ENCODE peak calls at places on chromosomes 2 and 18, in five cellular contexts. R is PC-3, D is adrenal gland, Q is fibroblast of lung, K is pancreas. C is an unnamed sample. For H3K27me3 and H3K9me3, the result is how much of the 10 kb centered on the place peaks cover.

GRCh38 chr2:10954856-10955818 is 43.4 kb downstream of the KCNF1 start:
- DNase-seq in D (no peak), R (peak), Q (peak), K (no peak), C (no peak)

GRCh38 chr18:12422936-12423335 is 15.2 kb downstream of the PRELID3A start:
- DNase-seq in K (no peak), R (peak), Q (no peak), D (no peak), C (no peak)

GRCh38 chr18:50034029-50034428 is 160.9 kb downstream of the MYO5B start:
- DNase-seq in K (no peak), D (no peak), Q (no peak), R (peak), C (no peak)

GRCh38 chr2:237896507-237896892 is 37.1 kb downstream of the RAMP1 start:
- DNase-seq in D (no peak), R (no peak), K (no peak), Q (peak), C (no peak)

GRCh38 chr2:18855027-18855426 is 265.7 kb upstream of the NT5C1B start:
- DNase-seq in Q (no peak), D (no peak), R (peak), K (no peak), C (no peak)

GRCh38 chr2:224723606-224724217 is 7.5 kb upstream of the CCDC195 start:
- DNase-seq in K (no peak), D (no peak), R (no peak), Q (peak), C (no peak)

GRCh38 chr2:173881466-173881865 is 83.7 kb downstream of the SP3 start:
- DNase-seq in R (no peak), K (no peak), D (peak), Q (peak), C (no peak)

GRCh38 chr2:1546023-1546591 is 132.8 kb downstream of the TPO start:
- DNase-seq in D (peak), Q (peak), K (peak), R (peak), C (no peak)

GRCh38 chr2:71154798-71155197 is 24.4 kb downstream of the MPHOSPH10 start:
- DNase-seq in R (peak), K (no peak), D (no peak), Q (no peak), C (no peak)

GRCh38 chr2:76953733-76954347 is 568.3 kb downstream of the LRRTM4 start:
- DNase-seq in D (peak), Q (peak), R (peak), K (peak), C (peak)

GRCh38 chr2:233960203-233960602 is 43.0 kb downstream of the TRPM8 start:
- DNase-seq in R (no peak), K (no peak), Q (no peak), D (no peak), C (no peak)

GRCh38 chr2:223000872-223001825 is 50.8 kb upstream of the KCNE4 start:
- DNase-seq in D (no peak), Q (peak), K (no peak), R (no peak), C (no peak)

GRCh38 chr2:74532222-74532621 is 2.5 kb downstream of the HTRA2 start:
- DNase-seq in Q (no peak), R (peak), D (no peak), K (no peak), C (no peak)

GRCh38 chr18:54222922-54223567 is 1.4 kb downstream of the MBD2 start:
- DNase-seq in K (peak), Q (no peak), R (no peak), D (no peak), C (no peak)

GRCh38 chr2:43343573-43344304 is 117.3 kb upstream of the ZFP36L2 start:
- DNase-seq in K (peak), Q (peak), R (no peak), D (peak), C (peak)

GRCh38 chr2:105889046-105889445 is 144.3 kb downstream of the NCK2 start:
- DNase-seq in R (no peak), Q (no peak), K (no peak), D (no peak), C (no peak)

GRCh38 chr2:10839813-10840212 is 27.2 kb upstream of the PDIA6 start:
- DNase-seq in D (no peak), R (peak), K (no peak), Q (no peak), C (no peak)

GRCh38 chr2:62413116-62413663 is 92.8 kb downstream of the TMEM17 start:
- DNase-seq in D (no peak), R (no peak), Q (no peak), K (no peak), C (no peak)

GRCh38 chr2:197934262-197934925 is 130.0 kb downstream of the PLCL1 start:
- DNase-seq in Q (no peak), K (no peak), D (no peak), R (no peak), C (no peak)

GRCh38 chr2:164220250-164220649 is 401.0 kb downstream of the GRB14 start:
- DNase-seq in Q (peak), R (no peak), K (no peak), D (no peak), C (no peak)

GRCh38 chr2:9782197-9782719 is 61.0 kb upstream of the TAF1B start:
- DNase-seq in D (peak), Q (no peak), K (no peak), R (peak), C (no peak)

GRCh38 chr2:22361571-22361970 is 1023.4 kb upstream of the KLHL29 start:
- DNase-seq in D (no peak), R (no peak), K (no peak), Q (no peak), C (no peak)

GRCh38 chr2:192000196-192000990 is 153.5 kb upstream of the CAVIN2 start:
- DNase-seq in K (no peak), Q (no peak), D (no peak), R (no peak), C (no peak)

GRCh38 chr2:21118302-21118920 is 5.4 kb upstream of the TDRD15 start:
- DNase-seq in Q (peak), K (peak), R (peak), D (peak), C (no peak)

GRCh38 chr2:196381464-196381863 is 210.1 kb upstream of the STK17B start:
- DNase-seq in Q (no peak), K (no peak), R (no peak), D (no peak), C (no peak)

GRCh38 chr18:77087391-77088141 is 45.0 kb downstream of the MBP start:
- DNase-seq in Q (peak), R (no peak), K (peak), D (no peak), C (peak)
- H3K4me3 ChIP-seq in Q (peak), R (no peak), K (peak), D (peak), C (peak)

GRCh38 chr2:219480004-219480403 is 18.7 kb upstream of the GMPPA start:
- DNase-seq in Q (no peak), D (no peak), R (no peak), K (no peak), C (no peak)
- H3K27me3 ChIP-seq in Q (under half), D (under half), R (under half), K (under half), C (under half)

GRCh38 chr18:33906046-33906445 is 318.7 kb downstream of the NOL4 start:
- DNase-seq in D (no peak), Q (peak), K (no peak), R (no peak), C (no peak)
- H3K9me3 ChIP-seq in D (under half), Q (under half), K (under half), R (under half), C (under half)

DNA sequence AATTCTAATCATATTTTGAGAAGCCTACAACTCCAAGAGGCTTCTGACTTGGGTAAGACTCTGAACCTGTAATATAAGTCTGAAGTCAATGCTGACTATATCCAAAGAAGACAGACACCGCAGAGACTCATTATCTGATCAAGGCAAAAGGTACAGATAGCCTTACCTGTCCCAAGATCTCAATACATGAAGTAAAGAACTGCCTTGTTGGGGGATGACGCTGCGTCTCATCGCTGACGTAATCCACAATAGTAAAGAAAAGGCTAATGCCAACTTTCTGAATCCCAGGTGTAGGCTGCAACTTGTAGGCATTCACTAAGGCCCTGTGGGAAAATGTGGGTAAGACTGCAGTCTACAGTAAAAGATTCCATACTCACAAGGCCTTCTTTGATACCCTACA is 62.1 kb downstream of the SIGLEC15 start:
- DNase-seq in K (no peak), D (no peak), Q (no peak), R (no peak), C (no peak)
- H3K4me3 ChIP-seq in K (no peak), D (no peak), Q (no peak), R (no peak), C (no peak)

DNA sequence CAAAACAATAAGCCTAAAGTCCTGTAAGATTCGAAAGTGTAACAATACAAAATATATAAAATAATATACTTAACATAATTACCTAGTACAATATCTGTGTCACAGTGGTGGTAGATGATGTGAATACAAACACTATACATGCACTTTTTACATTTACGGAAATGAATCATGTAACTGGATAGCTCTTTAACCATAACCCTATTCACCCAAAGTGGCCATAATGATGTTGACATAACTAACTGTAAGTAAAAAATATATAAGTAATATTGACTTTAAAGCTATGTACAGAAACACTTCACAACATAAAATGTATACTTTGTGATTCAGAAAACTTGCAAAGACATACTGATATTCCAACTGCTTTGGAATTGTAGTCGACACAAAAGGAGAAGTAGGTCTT is 616.9 kb upstream of the SLC8A1 start:
- DNase-seq in K (no peak), R (peak), Q (no peak), D (no peak), C (no peak)
- H3K27me3 ChIP-seq in K (under half), R (under half), Q (under half), D (under half), C (under half)

GRCh38 chr2:128040166-128040771 is 12.4 kb upstream of the SAP130 start:
- DNase-seq in K (no peak), Q (no peak), D (no peak), R (no peak), C (no peak)

GRCh38 chr2:128039535-128039934 is 11.7 kb upstream of the SAP130 start:
- DNase-seq in K (no peak), D (no peak), R (no peak), Q (no peak), C (no peak)

GRCh38 chr2:128041561-128041960 is 13.7 kb upstream of the SAP130 start:
- DNase-seq in K (no peak), R (no peak), D (no peak), Q (no peak), C (no peak)

GRCh38 chr2:128037624-128038023 is 9.8 kb upstream of the SAP130 start:
- DNase-seq in Q (no peak), R (no peak), K (no peak), D (no peak), C (no peak)

DNA sequence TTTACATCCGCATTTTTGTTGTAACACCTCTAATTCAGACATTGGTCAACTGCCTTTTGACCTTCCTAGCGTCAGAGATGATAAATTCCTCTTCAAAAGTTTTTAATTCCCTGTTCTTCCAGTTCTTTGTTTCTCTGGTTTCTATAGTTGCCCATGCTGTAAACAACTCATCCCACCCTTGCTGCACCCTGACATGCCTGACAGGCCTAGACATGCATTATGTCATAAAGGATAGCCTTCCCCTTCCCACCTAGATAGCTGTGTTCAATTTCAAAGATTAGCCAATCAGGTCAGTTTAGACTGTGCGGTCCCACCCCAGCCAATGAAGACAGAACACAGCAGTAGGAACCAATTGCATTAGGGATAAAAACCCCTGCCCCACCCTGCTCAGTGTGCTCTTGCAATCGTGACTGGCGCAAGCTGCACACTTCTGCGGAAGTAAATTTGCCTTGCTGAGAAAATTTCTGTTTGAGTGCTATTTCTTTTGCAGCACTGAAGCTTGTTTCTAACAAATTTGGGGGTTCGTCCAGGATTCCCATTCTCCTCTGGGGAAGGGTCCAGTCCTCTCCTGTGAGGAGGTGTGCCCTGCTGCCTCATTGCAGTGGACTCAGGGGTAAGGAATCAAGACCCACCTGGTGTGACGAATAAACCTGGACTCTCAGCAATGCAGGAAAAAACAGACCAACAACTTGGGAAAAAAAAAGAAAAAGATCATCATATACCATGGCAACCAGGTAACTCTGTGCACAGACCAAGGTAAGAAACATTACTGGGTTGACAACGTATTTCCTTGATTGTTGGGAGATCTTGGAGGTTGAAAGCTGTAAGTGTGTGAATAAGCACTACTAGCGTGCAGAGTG is 9.1 kb upstream of the SAP130 start:
- DNase-seq in R (no peak), K (no peak), D (no peak), Q (no peak), C (no peak)
- H3K9me3 ChIP-seq in R (under half), K (under half), D (under half), Q (under half), C (under half)

GRCh38 chr2:201433389-201433995 is 17.8 kb downstream of the TRAK2 start:
- DNase-seq in R (no peak), D (no peak), Q (no peak), K (no peak), C (no peak)
- H3K4me3 ChIP-seq in R (no peak), D (no peak), Q (no peak), K (no peak), C (peak)

C was measured in heart right ventricle.